ENCODE peak calls at places on chromosomes 11 and 22, in five cellular contexts. W is stomach, U is adrenal gland, S is HCT116, I is cardiac muscle cell. B is an unnamed sample.
A peak's percentile ranks its signal among the peaks of the same experiment; 100 is the strongest.

GRCh38 chr11:60265373-60266214 is 14.9 kb upstream of the MS4A4A start:
- DNase-seq in W (no peak), U (peak; percentile 38), S (peak; percentile 36), I (peak; percentile 43), B (peak; percentile 48)

GRCh38 chr11:64390558-64390957 is 31.6 kb downstream of the RPS6KA4 start:
- DNase-seq in W (no peak), U (no peak), S (no peak), I (no peak), B (no peak)

GRCh38 chr22:50258361-50259292 is 2.9 kb downstream of the MAPK12 start:
- DNase-seq in W (peak; percentile 56), U (no peak), S (no peak), I (no peak), B (no peak)

GRCh38 chr11:21948876-21949275 is 244.0 kb upstream of the ANO5 start:
- DNase-seq in W (no peak), U (no peak), S (no peak), I (no peak), B (peak; percentile 64)

GRCh38 chr11:101128571-101129202 is 926 bp downstream of the PGR start:
- DNase-seq in W (no peak), U (no peak), S (no peak), I (peak; percentile 6), B (no peak)

GRCh38 chr22:20627432-20627831 is 120.0 kb downstream of the MED15 start:
- DNase-seq in W (no peak), U (no peak), S (no peak), I (no peak), B (no peak)

GRCh38 chr11:123080023-123080422 is 18.1 kb upstream of the HSPA8 start:
- DNase-seq in W (no peak), U (no peak), S (no peak), I (no peak), B (no peak)

GRCh38 chr11:27681664-27682063 is 18.6 kb downstream of the BDNF start:
- DNase-seq in W (no peak), U (no peak), S (no peak), I (no peak), B (no peak)

GRCh38 chr11:66048525-66049313 is at the start of gene GAL3ST3:
- DNase-seq in W (no peak), U (no peak), S (no peak), I (peak; percentile 75), B (no peak)

GRCh38 chr22:41048791-41049717 is 43.3 kb upstream of the EP300 start:
- DNase-seq in W (peak; percentile 34), U (peak; percentile 83), S (no peak), I (peak; percentile 45), B (no peak)

GRCh38 chr11:124482362-124483147 is 37.1 kb upstream of the OR8B8 start:
- DNase-seq in W (no peak), U (no peak), S (no peak), I (peak; percentile 39), B (peak; percentile 83)

GRCh38 chr11:103872748-103873147 is 163.7 kb upstream of the DDI1 start:
- DNase-seq in W (no peak), U (no peak), S (no peak), I (no peak), B (peak; percentile 47)

GRCh38 chr22:46728470-46728869 is 9.6 kb downstream of the CERK start:
- DNase-seq in W (no peak), U (peak; percentile 30), S (no peak), I (no peak), B (no peak)

GRCh38 chr11:74685338-74685737 is 45.9 kb downstream of the CHRDL2 start:
- DNase-seq in W (no peak), U (no peak), S (no peak), I (no peak), B (no peak)

GRCh38 chr11:66467756-66468155 is 1.1 kb downstream of the PELI3 start:
- DNase-seq in W (peak; percentile 35), U (peak; percentile 32), S (no peak), I (peak; percentile 34), B (no peak)

GRCh38 chr11:71940561-71941219 is 11.8 kb downstream of the RNF121 start:
- DNase-seq in W (no peak), U (no peak), S (no peak), I (no peak), B (no peak)

GRCh38 chr11:76664578-76665061 is 5.9 kb downstream of the LRRC32 start:
- DNase-seq in W (no peak), U (no peak), S (no peak), I (no peak), B (no peak)

GRCh38 chr11:13776134-13776815 is 107.8 kb downstream of the FAR1 start:
- DNase-seq in W (no peak), U (no peak), S (peak; percentile 15), I (no peak), B (no peak)

GRCh38 chr11:117089685-117090084 is 8.5 kb downstream of the SIK3 start:
- DNase-seq in W (no peak), U (no peak), S (peak; percentile 42), I (no peak), B (peak; percentile 85)

GRCh38 chr11:120131941-120132644 is 5.8 kb downstream of the TRIM29 start:
- DNase-seq in W (no peak), U (peak; percentile 0), S (no peak), I (no peak), B (peak; percentile 78)

GRCh38 chr22:38032681-38033521 is 24.3 kb upstream of the PICK1 start:
- DNase-seq in W (no peak), U (peak; percentile 25), S (no peak), I (no peak), B (peak; percentile 44)

GRCh38 chr22:46812034-46812605 is 49.7 kb downstream of the TBC1D22A start:
- DNase-seq in W (peak; percentile 21), U (no peak), S (no peak), I (no peak), B (no peak)

GRCh38 chr22:42270512-42271190 is at the start of gene TCF20:
- DNase-seq in W (peak; percentile 82), U (peak; percentile 80), S (peak; percentile 10), I (peak; percentile 91), B (peak; percentile 35)

GRCh38 chr22:17787159-17788022 is 13.1 kb upstream of the BID start:
- DNase-seq in W (no peak), U (no peak), S (no peak), I (no peak), B (no peak)

GRCh38 chr22:17786435-17787158 is 12.3 kb upstream of the BID start:
- DNase-seq in W (peak; percentile 57), U (peak; percentile 61), S (no peak), I (no peak), B (no peak)

GRCh38 chr22:17783773-17784480 is 9.7 kb upstream of the BID start:
- DNase-seq in W (no peak), U (no peak), S (no peak), I (no peak), B (no peak)

GRCh38 chr22:17784776-17785175 is 10.5 kb upstream of the BID start:
- DNase-seq in W (no peak), U (no peak), S (no peak), I (no peak), B (no peak)

DNA sequence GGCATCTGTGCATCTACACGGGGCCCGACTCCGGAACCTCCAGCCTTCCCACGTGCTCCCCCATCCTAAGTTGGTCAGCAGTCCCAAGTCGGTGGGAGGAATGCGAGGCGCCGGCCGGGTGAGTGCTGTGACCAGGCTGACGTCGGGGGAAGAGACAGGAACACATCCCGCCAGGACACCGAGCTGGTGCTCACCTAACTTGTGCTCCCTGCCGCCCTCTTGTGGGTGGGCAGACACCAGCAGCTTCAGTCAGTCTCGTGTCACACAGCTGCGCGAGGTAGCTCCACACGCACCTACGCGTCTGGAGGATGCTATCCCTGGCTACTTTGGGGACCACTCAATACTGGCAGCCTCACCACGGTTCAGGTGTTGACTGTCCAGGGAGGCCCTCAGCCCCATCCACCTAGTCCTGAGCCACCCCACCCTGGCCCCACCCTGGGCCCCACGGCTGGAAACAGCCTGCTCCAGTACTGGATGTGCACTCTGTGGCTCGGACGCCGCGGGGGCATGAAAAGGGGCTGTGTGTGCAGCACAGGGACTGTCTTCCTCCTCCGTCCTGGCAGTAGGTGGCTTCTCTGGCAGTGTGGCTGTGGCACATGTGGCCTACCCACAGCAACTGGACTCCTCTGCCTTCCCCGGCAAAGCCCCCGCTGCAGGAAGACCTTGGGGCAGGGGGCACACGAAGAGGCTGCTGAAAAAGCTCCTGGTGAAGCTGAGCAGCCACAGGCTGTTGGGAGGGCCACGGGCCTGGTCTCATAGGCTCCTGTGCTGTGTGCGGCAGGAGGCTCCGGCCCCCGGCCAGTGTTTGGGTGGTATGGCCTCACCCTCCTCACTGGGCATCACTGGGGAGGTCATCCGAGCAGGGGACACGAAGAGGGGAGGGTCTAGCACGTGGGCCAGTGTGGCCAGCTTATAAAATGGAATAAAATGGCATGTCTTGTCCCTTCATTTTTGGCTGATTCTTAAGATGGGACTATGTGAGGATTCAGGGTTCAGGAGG is 11.2 kb upstream of the BID start:
- DNase-seq in W (peak; percentile 79), U (peak; percentile 79), S (peak; percentile 41), I (no peak), B (peak; percentile 35)
- TF ChIP-seq CTCF in W (peak; percentile 72), U (peak; percentile 41), S (peak; percentile 82), I (peak; percentile 60), B (peak; percentile 90)

GRCh38 chr11:61295596-61295926 is 445 bp upstream of the VWCE start:
- DNase-seq in W (peak; percentile 34), U (no peak), S (no peak), I (no peak), B (no peak)

GRCh38 chr11:61294717-61295595 is at the start of gene VWCE:
- DNase-seq in W (peak; percentile 71), U (peak; percentile 73), S (no peak), I (peak; percentile 86), B (peak; percentile 26)

GRCh38 chr11:61293869-61294716 is 1.0 kb downstream of the VWCE start:
- DNase-seq in W (peak; percentile 37), U (peak; percentile 62), S (no peak), I (peak; percentile 40), B (peak; percentile 22)

DNA sequence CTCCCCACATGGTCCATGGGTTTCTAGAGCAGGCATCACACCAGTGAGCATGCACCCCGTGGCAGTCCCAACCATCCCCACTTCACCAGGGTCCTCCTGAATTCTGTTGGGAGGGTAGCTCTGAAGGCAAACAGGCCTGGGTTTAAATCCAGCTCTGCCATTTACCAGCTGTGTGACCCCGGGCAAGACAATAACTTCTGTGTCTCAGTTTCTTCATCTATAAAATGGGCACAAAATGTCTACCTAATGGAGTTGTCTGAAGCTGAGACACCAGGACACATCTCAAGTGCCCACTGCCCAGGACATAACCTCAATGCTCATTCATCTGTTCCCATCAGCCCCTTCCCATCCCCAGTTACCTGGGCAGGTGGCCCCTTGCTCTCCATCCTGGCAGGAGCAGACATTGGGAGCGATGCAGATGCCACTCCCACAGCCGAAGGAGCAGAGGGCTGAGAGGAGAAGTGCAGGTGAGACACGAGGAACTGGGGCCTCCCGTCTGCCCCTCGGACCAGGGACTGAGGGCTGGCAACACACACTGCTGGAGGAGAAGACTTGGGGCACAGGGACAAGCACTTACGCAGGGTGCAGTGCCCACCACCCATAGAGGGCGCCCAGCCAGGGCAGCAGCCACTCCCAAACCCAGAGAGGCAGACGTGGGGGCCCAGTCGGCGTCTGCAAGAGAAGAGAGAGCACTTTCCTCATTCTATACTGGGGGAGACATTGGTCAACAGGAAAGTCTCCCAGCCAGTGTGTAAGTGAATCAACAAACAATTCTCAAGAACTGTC is 4.0 kb downstream of the VWCE start:
- DNase-seq in W (no peak), U (no peak), S (no peak), I (no peak), B (no peak)
- TF ChIP-seq CTCF in W (no peak), U (no peak), S (peak; percentile 31), I (peak; percentile 11), B (peak; percentile 6)

GRCh38 chr11:58861533-58861932 is 17.0 kb upstream of the GLYATL2 start:
- DNase-seq in W (no peak), U (no peak), S (no peak), I (no peak), B (no peak)
- TF ChIP-seq CTCF in W (no peak), U (no peak), S (no peak), I (no peak), B (no peak)

GRCh38 chr11:20592741-20593140 is 6.7 kb upstream of the SLC6A5 start:
- DNase-seq in W (no peak), U (no peak), S (no peak), I (no peak), B (no peak)
- TF ChIP-seq CTCF in W (no peak), U (no peak), S (no peak), I (no peak), B (peak; percentile 4)